ENCODE peak calls at places on chromosomes 12 and 14, in ten cellular contexts. S, A, N, P, Q, V, U, H, B and J are unnamed samples.

GRCh38 chr14:99316281-99317163 is 44.5 kb upstream of the BCL11B start:
- DNase-seq in N (no peak), P (no peak), B (peak), V (no peak), Q (no peak), U (no peak), S (no peak), A (no peak), H (no peak), J (no peak)

GRCh38 chr12:26158078-26158764 is 33.4 kb upstream of the BHLHE41 start:
- DNase-seq in B (no peak), U (no peak), N (no peak), S (no peak), P (no peak), H (no peak), V (no peak), Q (no peak), A (no peak), J (peak)

GRCh38 chr12:105267711-105268110 is 31.7 kb upstream of the APPL2 start:
- DNase-seq in P (no peak), Q (no peak), A (no peak), H (no peak), S (no peak), U (no peak), V (no peak), N (no peak), B (no peak), J (no peak)

GRCh38 chr14:20494935-20495766 is 10.2 kb upstream of the RNASE10 start:
- DNase-seq in N (no peak), Q (no peak), S (no peak), H (no peak), V (no peak), A (no peak), U (no peak), B (no peak), P (no peak), J (peak)

GRCh38 chr14:77985235-77985634 is 184.9 kb upstream of the NRXN3 start:
- DNase-seq in N (no peak), B (no peak), V (no peak), S (no peak), P (no peak), U (peak), A (no peak), Q (no peak), H (no peak), J (no peak)

GRCh38 chr12:66203820-66204219 is 14.8 kb downstream of the IRAK3 start:
- DNase-seq in N (no peak), A (no peak), H (no peak), P (no peak), B (no peak), V (no peak), S (no peak), U (no peak), Q (no peak), J (no peak)

GRCh38 chr14:50932592-50933500 is 11.4 kb downstream of the PYGL start:
- DNase-seq in A (no peak), S (no peak), N (no peak), P (no peak), B (no peak), Q (no peak), V (no peak), U (no peak), H (no peak), J (no peak)

GRCh38 chr12:89129471-89129870 is 222.8 kb downstream of the DUSP6 start:
- DNase-seq in U (peak), A (no peak), V (no peak), N (no peak), H (no peak), B (no peak), P (no peak), S (no peak), Q (no peak), J (no peak)

GRCh38 chr12:74412607-74413230 is 124.9 kb upstream of the ATXN7L3B start:
- DNase-seq in S (no peak), V (no peak), A (no peak), B (no peak), H (no peak), Q (peak), P (no peak), U (no peak), N (no peak), J (no peak)

GRCh38 chr14:104293851-104294627 is 155.7 kb downstream of the KIF26A start:
- DNase-seq in S (no peak), H (no peak), N (no peak), Q (no peak), B (no peak), U (no peak), A (no peak), V (no peak), P (no peak), J (peak)

GRCh38 chr12:16603916-16604575 is 1.9 kb downstream of the LMO3 start:
- DNase-seq in U (no peak), S (no peak), N (no peak), Q (peak), P (no peak), V (no peak), A (no peak), H (no peak), B (no peak), J (no peak)